ENCODE peak calls at places on chromosome 10, in eight cellular contexts. V is T-helper 2 cell, R is caudate nucleus, J is cardiac fibroblast, K is cerebellar cortex, P is NCI-H1417, S is GM13977, Y is G401. I is an unnamed sample.

GRCh38 chr10:1508096-1508495 is 229.2 kb downstream of the ADARB2 start:
- DNase-seq in V (no peak), R (no peak), J (no peak), K (no peak), P (no peak), S (no peak), Y (no peak), I (no peak)

GRCh38 chr10:119516381-119517234 is 25.9 kb downstream of the RGS10 start:
- DNase-seq in V (peak), R (no peak), J (no peak), K (no peak), P (no peak), S (peak), Y (no peak), I (no peak)

GRCh38 chr10:31263903-31264302 is 55.1 kb upstream of the ZEB1 start:
- DNase-seq in V (no peak), R (no peak), J (no peak), K (no peak), P (no peak), S (no peak), Y (no peak), I (no peak)

GRCh38 chr10:3892440-3893101 is 107.6 kb upstream of the KLF6 start:
- DNase-seq in V (peak), R (no peak), J (no peak), K (no peak), P (no peak), S (no peak), Y (no peak), I (peak)

GRCh38 chr10:30639946-30640786 is 10.6 kb upstream of the LYZL2 start:
- DNase-seq in V (peak), R (no peak), J (peak), K (peak), P (no peak), S (peak), Y (peak), I (peak)

GRCh38 chr10:73746721-73747120 is 2.5 kb downstream of the SEC24C start:
- DNase-seq in V (no peak), R (no peak), J (no peak), K (no peak), P (no peak), S (no peak), Y (no peak), I (no peak)

GRCh38 chr10:28130267-28130666 is 131.4 kb upstream of the ODAD2 start:
- DNase-seq in V (no peak), R (no peak), J (peak), K (no peak), P (no peak), S (no peak), Y (no peak), I (peak)

GRCh38 chr10:97101166-97101940 is 84.4 kb downstream of the SLIT1 start:
- DNase-seq in V (no peak), R (no peak), J (no peak), K (no peak), P (no peak), S (no peak), Y (no peak), I (no peak)

GRCh38 chr10:62681211-62681940 is 123.1 kb upstream of the ADO start:
- DNase-seq in V (peak), R (no peak), J (no peak), K (no peak), P (no peak), S (peak), Y (no peak), I (peak)

GRCh38 chr10:45463244-45464116 is 89.5 kb downstream of the ALOX5 start:
- DNase-seq in V (no peak), R (no peak), J (no peak), K (no peak), P (no peak), S (no peak), Y (peak), I (no peak)

GRCh38 chr10:65365878-65366277 is 1560.0 kb upstream of the LRRTM3 start:
- DNase-seq in V (no peak), R (no peak), J (no peak), K (no peak), P (no peak), S (no peak), Y (no peak), I (peak)

GRCh38 chr10:126137557-126138221 is 241.3 kb downstream of the FANK1 start:
- DNase-seq in V (no peak), R (no peak), J (no peak), K (no peak), P (no peak), S (no peak), Y (no peak), I (peak)

GRCh38 chr10:35765996-35766395 is 123.9 kb upstream of the FZD8 start:
- DNase-seq in V (no peak), R (no peak), J (no peak), K (no peak), P (no peak), S (no peak), Y (no peak), I (no peak)

GRCh38 chr10:50222199-50222598 is 29.1 kb downstream of the ASAH2 start:
- DNase-seq in V (no peak), R (no peak), J (no peak), K (no peak), P (no peak), S (no peak), Y (no peak), I (no peak)

GRCh38 chr10:26432938-26433337 is 5.2 kb upstream of the APBB1IP start:
- DNase-seq in V (no peak), R (no peak), J (no peak), K (no peak), P (no peak), S (no peak), Y (no peak), I (no peak)

GRCh38 chr10:102410427-102411073 is 8.0 kb downstream of the PSD start:
- DNase-seq in V (peak), R (peak), J (peak), K (no peak), P (no peak), S (no peak), Y (no peak), I (no peak)

GRCh38 chr10:122930140-122930539 is 19.7 kb downstream of the FAM24A start:
- DNase-seq in V (no peak), R (no peak), J (no peak), K (no peak), P (no peak), S (no peak), Y (no peak), I (no peak)

GRCh38 chr10:50604823-50605222 is 18.9 kb downstream of the SGMS1 start:
- DNase-seq in V (peak), R (no peak), J (no peak), K (no peak), P (no peak), S (no peak), Y (no peak), I (no peak)

GRCh38 chr10:116845823-116846222 is 3.5 kb upstream of the ENO4 start:
- DNase-seq in V (no peak), R (no peak), J (no peak), K (no peak), P (no peak), S (no peak), Y (no peak), I (no peak)

GRCh38 chr10:123150986-123151738 is 3.0 kb upstream of the BUB3 start:
- DNase-seq in V (peak), R (no peak), J (no peak), K (no peak), P (no peak), S (peak), Y (no peak), I (no peak)

GRCh38 chr10:90204956-90205695 is 503.7 kb downstream of the KIF20B start:
- DNase-seq in V (no peak), R (no peak), J (peak), K (no peak), P (no peak), S (no peak), Y (no peak), I (no peak)

GRCh38 chr10:7302393-7303054 is 108.3 kb downstream of the SFMBT2 start:
- DNase-seq in V (no peak), R (no peak), J (no peak), K (no peak), P (no peak), S (no peak), Y (no peak), I (no peak)

GRCh38 chr10:59057350-59057749 is 119.1 kb upstream of the PHYHIPL start:
- DNase-seq in V (no peak), R (no peak), J (peak), K (peak), P (no peak), S (no peak), Y (peak), I (no peak)

GRCh38 chr10:62626817-62627216 is 177.7 kb upstream of the ADO start:
- DNase-seq in V (no peak), R (no peak), J (peak), K (no peak), P (no peak), S (no peak), Y (no peak), I (peak)

GRCh38 chr10:100878291-100878910 is 34.4 kb upstream of the SLF2 start:
- DNase-seq in V (peak), R (peak), J (peak), K (peak), P (peak), S (peak), Y (peak), I (peak)

GRCh38 chr10:124744047-124744687 is at the start of gene FAM53B:
- DNase-seq in V (peak), R (peak), J (peak), K (peak), P (peak), S (peak), Y (peak), I (peak)

GRCh38 chr10:115935731-115936130 is 337.3 kb downstream of the GFRA1 start:
- DNase-seq in V (no peak), R (no peak), J (no peak), K (no peak), P (no peak), S (no peak), Y (no peak), I (no peak)

GRCh38 chr10:110389250-110389649 is 84.5 kb upstream of the SMNDC1 start:
- DNase-seq in V (no peak), R (no peak), J (no peak), K (no peak), P (no peak), S (no peak), Y (no peak), I (no peak)

GRCh38 chr10:112348759-112349158 is 25.2 kb upstream of the ACSL5 start:
- DNase-seq in V (no peak), R (no peak), J (no peak), K (no peak), P (no peak), S (no peak), Y (no peak), I (no peak)

GRCh38 chr10:124450010-124450782 is at the start of gene NKX1-2:
- DNase-seq in V (peak), R (peak), J (no peak), K (no peak), P (peak), S (no peak), Y (peak), I (no peak)

GRCh38 chr10:129950651-129951050 is 13.4 kb downstream of the EBF3 start:
- DNase-seq in V (no peak), R (no peak), J (peak), K (no peak), P (no peak), S (no peak), Y (no peak), I (no peak)

GRCh38 chr10:131559450-131559911 is 248.0 kb upstream of the TCERG1L start:
- DNase-seq in V (no peak), R (no peak), J (no peak), K (no peak), P (no peak), S (no peak), Y (no peak), I (no peak)

GRCh38 chr10:103153765-103154197 is 39.3 kb downstream of the NT5C2 start:
- DNase-seq in V (no peak), R (no peak), J (peak), K (peak), P (no peak), S (no peak), Y (no peak), I (no peak)

GRCh38 chr10:74928742-74929191 is 102.4 kb downstream of the KAT6B start:
- DNase-seq in V (no peak), R (no peak), J (peak), K (no peak), P (no peak), S (no peak), Y (no peak), I (no peak)

GRCh38 chr10:127012769-127013152 is 107.5 kb downstream of the DOCK1 start:
- DNase-seq in V (peak), R (peak), J (peak), K (peak), P (no peak), S (no peak), Y (peak), I (no peak)